ENCODE peak calls at places on chromosomes 12 and 14, in four cellular contexts. A, G, R and D are unnamed samples.

GRCh38 chr12:100718212-100718611 is 76.4 kb upstream of the ANO4 start:
- DNase-seq in A (no peak), G (no peak), R (no peak), D (no peak)

GRCh38 chr12:79055926-79056674 is 191.5 kb downstream of the SYT1 start:
- DNase-seq in A (no peak), G (no peak), R (no peak), D (no peak)

GRCh38 chr12:3712209-3712992 is 40.5 kb downstream of the CRACR2A start:
- DNase-seq in A (peak; percentile 18), G (no peak), R (no peak), D (no peak)

GRCh38 chr14:70649803-70650202 is 8.1 kb downstream of the TTC9 start:
- DNase-seq in A (no peak), G (no peak), R (no peak), D (no peak)

GRCh38 chr12:50192908-50193307 is 25.7 kb upstream of the CERS5 start:
- DNase-seq in A (no peak), G (no peak), R (no peak), D (no peak)

GRCh38 chr12:113781415-113782198 is 184.5 kb downstream of the RBM19 start:
- DNase-seq in A (no peak), G (no peak), R (no peak), D (no peak)

GRCh38 chr12:49615725-49616124 is 7.6 kb upstream of the PRPF40B start:
- DNase-seq in A (no peak), G (no peak), R (no peak), D (no peak)

GRCh38 chr12:24904871-24905270 is 44.0 kb downstream of the BCAT1 start:
- DNase-seq in A (no peak), G (no peak), R (no peak), D (no peak)

GRCh38 chr14:103402700-103403099 is 17.5 kb downstream of the MARK3 start:
- DNase-seq in A (no peak), G (no peak), R (no peak), D (no peak)

GRCh38 chr14:88929656-88930436 is 105.4 kb downstream of the TTC8 start:
- DNase-seq in A (no peak), G (no peak), R (no peak), D (no peak)

GRCh38 chr12:130162267-130162666 is at the start of gene FZD10:
- DNase-seq in A (peak; percentile 31), G (no peak), R (peak; percentile 55), D (peak; percentile 75)